ENCODE peak calls at places on chromosomes 7 and 10, in five cellular contexts. One of them, this sample, is unnamed.
A peak's percentile ranks its signal among the peaks of the same experiment; 100 is the strongest.

GRCh38 chr7:95028683-95029082 is 121.3 kb downstream of the PPP1R9A start:
- DNase-seq in WTC11: no peak
- DNase-seq in A549: no peak
- DNase-seq in GM12878: no peak
- DNase-seq in HepG2: peak; percentile 92
- DNase-seq in this sample: no peak

GRCh38 chr7:29563590-29564454 is at the start of gene PRR15:
- DNase-seq in WTC11: peak; percentile 84
- DNase-seq in A549: peak; percentile 64
- DNase-seq in GM12878: no peak
- DNase-seq in HepG2: peak; percentile 64
- DNase-seq in this sample: no peak

GRCh38 chr7:140512317-140513000 is 33.2 kb upstream of the MKRN1 start:
- DNase-seq in WTC11: no peak
- DNase-seq in A549: peak; percentile 66
- DNase-seq in GM12878: no peak
- DNase-seq in HepG2: peak; percentile 46
- DNase-seq in this sample: peak; percentile 86

GRCh38 chr7:37987732-37988131 is 67.3 kb downstream of the EPDR1 start:
- DNase-seq in WTC11: no peak
- DNase-seq in A549: peak; percentile 16
- DNase-seq in GM12878: no peak
- DNase-seq in HepG2: no peak
- DNase-seq in this sample: no peak

GRCh38 chr7:105487559-105488218 is 34.4 kb downstream of the PUS7 start:
- DNase-seq in WTC11: no peak
- DNase-seq in A549: peak; percentile 62
- DNase-seq in GM12878: no peak
- DNase-seq in HepG2: peak; percentile 62
- DNase-seq in this sample: peak; percentile 33

GRCh38 chr10:103548581-103549348 is 55.3 kb downstream of the NEURL1 start:
- DNase-seq in WTC11: peak; percentile 5
- DNase-seq in A549: no peak
- DNase-seq in GM12878: no peak
- DNase-seq in HepG2: no peak
- DNase-seq in this sample: no peak

GRCh38 chr10:115771755-115772154 is 501.3 kb downstream of the GFRA1 start:
- DNase-seq in WTC11: no peak
- DNase-seq in A549: no peak
- DNase-seq in GM12878: no peak
- DNase-seq in HepG2: no peak
- DNase-seq in this sample: no peak

GRCh38 chr7:91852263-91852741 is 28.2 kb downstream of the MTERF1 start:
- DNase-seq in WTC11: no peak
- DNase-seq in A549: peak; percentile 19
- DNase-seq in GM12878: no peak
- DNase-seq in HepG2: peak; percentile 41
- DNase-seq in this sample: peak; percentile 51

GRCh38 chr10:104267721-104268690 is 978 bp upstream of the GSTO2 start:
- DNase-seq in WTC11: no peak
- DNase-seq in A549: no peak
- DNase-seq in GM12878: no peak
- DNase-seq in HepG2: no peak
- DNase-seq in this sample: no peak

GRCh38 chr10:72310636-72311035 is 36.9 kb downstream of the DDIT4 start:
- DNase-seq in WTC11: no peak
- DNase-seq in A549: no peak
- DNase-seq in GM12878: no peak
- DNase-seq in HepG2: no peak
- DNase-seq in this sample: no peak

GRCh38 chr7:34672430-34672829 is 14.4 kb downstream of the NPSR1 start:
- DNase-seq in WTC11: no peak
- DNase-seq in A549: no peak
- DNase-seq in GM12878: no peak
- DNase-seq in HepG2: no peak
- DNase-seq in this sample: no peak

GRCh38 chr7:73773700-73774517 is 3.8 kb upstream of the CLDN3 start:
- DNase-seq in WTC11: no peak
- DNase-seq in A549: no peak
- DNase-seq in GM12878: no peak
- DNase-seq in HepG2: no peak
- DNase-seq in this sample: no peak

GRCh38 chr7:23712368-23713284 is 2.6 kb downstream of the STK31 start:
- DNase-seq in WTC11: no peak
- DNase-seq in A549: peak; percentile 64
- DNase-seq in GM12878: peak; percentile 3
- DNase-seq in HepG2: peak; percentile 51
- DNase-seq in this sample: peak; percentile 62

GRCh38 chr10:120221873-120222485 is 235.0 kb upstream of the PLPP4 start:
- DNase-seq in WTC11: peak; percentile 58
- DNase-seq in A549: peak; percentile 61
- DNase-seq in GM12878: no peak
- DNase-seq in HepG2: peak; percentile 64
- DNase-seq in this sample: peak; percentile 49

GRCh38 chr10:120212275-120212674 is 244.8 kb upstream of the PLPP4 start:
- DNase-seq in WTC11: no peak
- DNase-seq in A549: no peak
- DNase-seq in GM12878: no peak
- DNase-seq in HepG2: no peak
- DNase-seq in this sample: no peak

GRCh38 chr10:120217736-120218135 is 239.3 kb upstream of the PLPP4 start:
- DNase-seq in WTC11: no peak
- DNase-seq in A549: no peak
- DNase-seq in GM12878: no peak
- DNase-seq in HepG2: no peak
- DNase-seq in this sample: no peak
- TF ChIP-seq ESRRA in WTC11: no peak
- TF ChIP-seq ESRRA in A549: no peak
- TF ChIP-seq ESRRA in GM12878: no peak
- TF ChIP-seq ESRRA in HepG2: no peak
- TF ChIP-seq ESRRA in this sample: no peak

DNA sequence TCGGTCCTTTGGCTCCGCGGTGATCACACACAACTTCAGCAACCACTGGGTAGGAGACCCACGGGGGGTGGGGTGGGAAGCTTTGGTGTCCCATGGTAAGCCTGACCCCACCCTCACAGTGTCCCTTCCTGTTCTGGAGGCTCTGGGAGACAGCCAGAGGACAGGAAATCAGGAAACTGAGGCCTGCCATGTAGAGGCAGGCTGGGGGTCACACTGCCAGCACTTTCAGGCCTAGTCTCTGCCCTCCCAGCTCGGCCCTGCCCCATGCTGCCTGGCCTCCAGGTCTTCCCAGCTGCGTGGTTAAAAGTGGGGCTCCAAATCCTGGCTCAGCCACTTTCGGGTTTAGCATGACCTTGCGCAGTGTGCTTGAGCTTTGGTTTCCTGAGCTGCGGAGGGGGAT is 10.9 kb downstream of the AQP1 start:
- DNase-seq in WTC11: peak; percentile 4
- DNase-seq in A549: no peak
- DNase-seq in GM12878: no peak
- DNase-seq in HepG2: no peak
- DNase-seq in this sample: no peak
- TF ChIP-seq ESRRA in WTC11: no peak
- TF ChIP-seq ESRRA in A549: no peak
- TF ChIP-seq ESRRA in GM12878: no peak
- TF ChIP-seq ESRRA in HepG2: no peak
- TF ChIP-seq ESRRA in this sample: no peak

DNA sequence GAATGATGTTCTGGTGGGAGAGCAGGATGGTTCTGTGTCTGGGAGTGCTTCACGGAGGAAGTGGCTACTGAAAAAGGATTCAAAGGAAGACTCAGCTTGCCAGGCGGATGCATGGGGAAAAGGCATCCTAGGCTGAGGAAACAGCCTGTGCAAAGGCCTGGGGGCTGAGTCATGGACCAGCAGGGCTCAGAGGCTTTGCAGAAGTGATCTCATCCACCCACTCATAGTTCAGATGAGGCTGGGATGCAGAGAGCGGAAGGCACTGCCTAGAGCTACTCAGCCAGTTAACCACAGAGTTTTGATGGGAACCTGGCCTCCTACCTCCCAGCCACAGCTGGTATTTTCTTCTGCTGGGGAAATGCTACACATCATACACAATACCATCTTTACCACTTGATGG is 15.8 kb upstream of the ADAMTS14 start:
- DNase-seq in WTC11: no peak
- DNase-seq in A549: no peak
- DNase-seq in GM12878: peak; percentile 56
- DNase-seq in HepG2: no peak
- DNase-seq in this sample: peak; percentile 72
- TF ChIP-seq ESRRA in WTC11: no peak
- TF ChIP-seq ESRRA in A549: no peak
- TF ChIP-seq ESRRA in GM12878: no peak
- TF ChIP-seq ESRRA in HepG2: no peak
- TF ChIP-seq ESRRA in this sample: no peak

GRCh38 chr10:108052981-108053380 is 888.5 kb upstream of the SORCS1 start:
- DNase-seq in WTC11: no peak
- DNase-seq in A549: no peak
- DNase-seq in GM12878: no peak
- DNase-seq in HepG2: no peak
- DNase-seq in this sample: no peak
- TF ChIP-seq ESRRA in WTC11: no peak
- TF ChIP-seq ESRRA in A549: no peak
- TF ChIP-seq ESRRA in GM12878: no peak
- TF ChIP-seq ESRRA in HepG2: no peak
- TF ChIP-seq ESRRA in this sample: no peak

GRCh38 chr10:80163741-80164341 is 31.3 kb downstream of the PLAC9 start:
- DNase-seq in WTC11: no peak
- DNase-seq in A549: peak; percentile 30
- DNase-seq in GM12878: no peak
- DNase-seq in HepG2: no peak
- DNase-seq in this sample: no peak
- TF ChIP-seq ESRRA in WTC11: no peak
- TF ChIP-seq ESRRA in A549: no peak
- TF ChIP-seq ESRRA in GM12878: no peak
- TF ChIP-seq ESRRA in HepG2: no peak
- TF ChIP-seq ESRRA in this sample: no peak

GRCh38 chr7:124918662-124919061 is 11.0 kb downstream of the POT1 start:
- DNase-seq in WTC11: no peak
- DNase-seq in A549: no peak
- DNase-seq in GM12878: no peak
- DNase-seq in HepG2: no peak
- DNase-seq in this sample: no peak

GRCh38 chr7:124924906-124925305 is 4.7 kb downstream of the POT1 start:
- DNase-seq in WTC11: no peak
- DNase-seq in A549: no peak
- DNase-seq in GM12878: no peak
- DNase-seq in HepG2: no peak
- DNase-seq in this sample: no peak

GRCh38 chr7:124919841-124920240 is 9.8 kb downstream of the POT1 start:
- DNase-seq in WTC11: no peak
- DNase-seq in A549: no peak
- DNase-seq in GM12878: no peak
- DNase-seq in HepG2: no peak
- DNase-seq in this sample: no peak

DNA sequence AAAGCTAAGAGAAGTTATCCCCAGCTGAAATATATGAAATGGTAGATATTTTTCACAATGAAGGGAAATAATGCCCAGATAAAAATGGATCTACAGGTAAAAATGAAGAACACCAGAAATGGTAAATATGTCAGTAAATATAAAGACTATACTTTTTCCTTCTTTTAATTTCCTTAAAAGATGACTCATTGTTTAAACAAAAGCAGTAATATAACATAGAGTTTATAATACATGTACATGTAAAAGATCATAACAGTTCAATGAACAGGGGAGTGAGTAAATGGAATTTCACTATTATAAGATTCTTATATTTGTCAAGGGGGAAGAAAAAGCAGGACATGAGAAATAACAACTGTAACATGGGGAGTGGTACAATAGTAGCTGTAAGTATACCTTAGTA is 7.4 kb downstream of the POT1 start:
- DNase-seq in WTC11: no peak
- DNase-seq in A549: no peak
- DNase-seq in GM12878: no peak
- DNase-seq in HepG2: no peak
- DNase-seq in this sample: no peak
- TF ChIP-seq ESRRA in WTC11: no peak
- TF ChIP-seq ESRRA in A549: no peak
- TF ChIP-seq ESRRA in GM12878: no peak
- TF ChIP-seq ESRRA in HepG2: no peak
- TF ChIP-seq ESRRA in this sample: no peak

GRCh38 chr7:17132726-17133125 is 165.7 kb upstream of the AHR start:
- DNase-seq in WTC11: no peak
- DNase-seq in A549: no peak
- DNase-seq in GM12878: no peak
- DNase-seq in HepG2: no peak
- DNase-seq in this sample: no peak

GRCh38 chr7:17129218-17129617 is 169.2 kb upstream of the AHR start:
- DNase-seq in WTC11: no peak
- DNase-seq in A549: no peak
- DNase-seq in GM12878: no peak
- DNase-seq in HepG2: no peak
- DNase-seq in this sample: no peak

GRCh38 chr7:17131060-17131345 is 167.4 kb upstream of the AHR start:
- DNase-seq in WTC11: no peak
- DNase-seq in A549: peak; percentile 19
- DNase-seq in GM12878: no peak
- DNase-seq in HepG2: peak; percentile 22
- DNase-seq in this sample: no peak

GRCh38 chr7:17131983-17132655 is 166.3 kb upstream of the AHR start:
- DNase-seq in WTC11: no peak
- DNase-seq in A549: no peak
- DNase-seq in GM12878: no peak
- DNase-seq in HepG2: peak; percentile 54
- DNase-seq in this sample: no peak

GRCh38 chr7:17130281-17131059 is 168.0 kb upstream of the AHR start:
- DNase-seq in WTC11: no peak
- DNase-seq in A549: peak; percentile 95
- DNase-seq in GM12878: no peak
- DNase-seq in HepG2: peak; percentile 98
- DNase-seq in this sample: no peak
- TF ChIP-seq ESRRA in WTC11: no peak
- TF ChIP-seq ESRRA in A549: no peak
- TF ChIP-seq ESRRA in GM12878: no peak
- TF ChIP-seq ESRRA in HepG2: peak; percentile 67
- TF ChIP-seq ESRRA in this sample: no peak

DNA sequence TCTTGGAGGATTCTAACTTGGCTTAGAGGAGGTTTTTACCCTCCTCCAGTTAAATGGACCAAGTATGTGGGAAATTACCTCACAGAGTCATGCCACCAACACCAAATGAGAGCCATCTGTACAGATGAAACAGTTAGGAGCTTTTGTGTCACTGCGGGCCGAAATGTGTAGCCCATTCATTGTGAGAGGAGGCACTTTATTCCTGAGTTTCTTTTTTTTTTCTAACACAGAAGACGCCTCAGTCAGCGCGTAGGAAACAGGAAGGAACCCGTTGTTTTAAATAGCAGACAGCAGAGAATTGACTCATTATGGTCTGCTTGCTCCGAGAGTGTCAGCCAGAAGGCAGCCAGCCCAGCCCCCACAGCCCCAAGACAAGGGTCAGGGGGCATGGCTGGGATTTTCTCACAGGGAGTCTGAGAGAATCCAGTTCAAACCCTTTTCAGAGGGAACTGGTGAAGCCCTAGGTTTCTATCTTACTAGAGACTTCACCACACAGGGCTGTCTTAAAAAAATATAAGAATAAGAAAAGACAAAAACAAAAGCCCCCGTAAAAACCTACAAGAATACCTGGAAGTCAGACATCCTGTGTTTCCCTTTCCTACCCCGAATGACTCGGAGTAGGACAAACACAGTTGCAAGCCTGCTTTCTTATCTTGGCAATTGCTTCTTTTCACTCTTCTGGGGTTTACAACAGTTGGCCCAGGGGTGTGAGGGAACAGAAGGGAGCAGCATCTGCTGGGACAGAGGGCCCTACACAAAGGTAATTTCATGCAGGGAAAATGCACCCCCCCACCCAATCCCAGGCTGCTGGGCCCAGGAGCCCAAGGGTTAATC is 220.8 kb downstream of the ARHGAP12 start:
- DNase-seq in WTC11: no peak
- DNase-seq in A549: no peak
- DNase-seq in GM12878: peak; percentile 90
- DNase-seq in HepG2: no peak
- DNase-seq in this sample: no peak
- TF ChIP-seq ESRRA in WTC11: no peak
- TF ChIP-seq ESRRA in A549: no peak
- TF ChIP-seq ESRRA in GM12878: no peak
- TF ChIP-seq ESRRA in HepG2: no peak
- TF ChIP-seq ESRRA in this sample: no peak